ENCODE peak calls at places on chromosomes 5 and 9, in eight cellular contexts. K is transverse colon, N is suprapubic skin, V is sigmoid colon, X is H1, M is vagina, R is stomach, L is HCT116. O is an unnamed sample.

GRCh38 chr5:135092476-135092875 is 58.4 kb upstream of the PITX1 start:
- DNase-seq in K (no peak), N (peak), V (peak), X (no peak), M (no peak), R (no peak), L (no peak), O (no peak)

GRCh38 chr5:66850354-66851075 is 254.3 kb downstream of the MAST4 start:
- DNase-seq in K (no peak), N (no peak), V (no peak), X (no peak), M (no peak), R (no peak), L (no peak), O (no peak)

GRCh38 chr5:140672455-140673186 is 755 bp downstream of the DND1 start:
- DNase-seq in K (no peak), N (no peak), V (no peak), X (no peak), M (no peak), R (no peak), L (no peak), O (no peak)

GRCh38 chr9:12702160-12702758 is 9.1 kb downstream of the TYRP1 start:
- DNase-seq in K (peak), N (no peak), V (peak), X (peak), M (no peak), R (no peak), L (peak), O (peak)

GRCh38 chr5:103896593-103896992 is 334.0 kb upstream of the NUDT12 start:
- DNase-seq in K (no peak), N (no peak), V (no peak), X (no peak), M (no peak), R (no peak), L (no peak), O (no peak)

GRCh38 chr9:98774746-98775145 is 21.6 kb downstream of the ANKS6 start:
- DNase-seq in K (no peak), N (no peak), V (no peak), X (no peak), M (no peak), R (no peak), L (no peak), O (no peak)

GRCh38 chr5:41527201-41527779 is 16.9 kb upstream of the PLCXD3 start:
- DNase-seq in K (no peak), N (no peak), V (no peak), X (no peak), M (no peak), R (no peak), L (peak), O (no peak)

GRCh38 chr5:138952962-138953361 is 77.8 kb upstream of the LRRTM2 start:
- DNase-seq in K (no peak), N (no peak), V (peak), X (no peak), M (no peak), R (no peak), L (no peak), O (no peak)

GRCh38 chr9:37036237-37037136 is 2.4 kb upstream of the PAX5 start:
- DNase-seq in K (peak), N (no peak), V (no peak), X (no peak), M (no peak), R (peak), L (no peak), O (no peak)

GRCh38 chr5:175557778-175558177 is 79.4 kb downstream of the SFXN1 start:
- DNase-seq in K (no peak), N (no peak), V (no peak), X (no peak), M (no peak), R (no peak), L (no peak), O (no peak)

GRCh38 chr5:10913846-10914245 is 152.8 kb upstream of the DAP start:
- DNase-seq in K (no peak), N (no peak), V (no peak), X (no peak), M (no peak), R (no peak), L (no peak), O (no peak)

GRCh38 chr5:32928761-32929160 is 217.6 kb downstream of the NPR3 start:
- DNase-seq in K (no peak), N (no peak), V (no peak), X (no peak), M (no peak), R (no peak), L (no peak), O (no peak)

GRCh38 chr9:35689601-35690446 is at the start of gene TPM2:
- DNase-seq in K (peak), N (no peak), V (peak), X (peak), M (no peak), R (peak), L (peak), O (peak)

GRCh38 chr5:31854181-31854624 is 215.3 kb downstream of the PDZD2 start:
- DNase-seq in K (no peak), N (no peak), V (peak), X (peak), M (no peak), R (no peak), L (no peak), O (peak)

GRCh38 chr9:117293199-117294114 is 121.4 kb downstream of the ASTN2 start:
- DNase-seq in K (no peak), N (no peak), V (no peak), X (no peak), M (no peak), R (peak), L (no peak), O (no peak)

GRCh38 chr5:9343146-9343850 is 202.6 kb downstream of the SEMA5A start:
- DNase-seq in K (no peak), N (no peak), V (no peak), X (no peak), M (no peak), R (no peak), L (no peak), O (no peak)

GRCh38 chr9:33787839-33788238 is 7.5 kb upstream of the PRSS3 start:
- DNase-seq in K (no peak), N (no peak), V (no peak), X (no peak), M (no peak), R (no peak), L (no peak), O (no peak)

GRCh38 chr9:123834218-123834906 is 95.6 kb downstream of the DENND1A start:
- DNase-seq in K (no peak), N (no peak), V (no peak), X (no peak), M (no peak), R (no peak), L (no peak), O (no peak)

GRCh38 chr9:81898851-81899250 is 29.4 kb upstream of the SPATA31D4 start:
- DNase-seq in K (no peak), N (no peak), V (no peak), X (no peak), M (no peak), R (no peak), L (no peak), O (no peak)

GRCh38 chr9:83622433-83622813 is 520 bp upstream of the IDNK start:
- DNase-seq in K (no peak), N (no peak), V (no peak), X (no peak), M (no peak), R (no peak), L (no peak), O (no peak)

GRCh38 chr9:83620841-83621636 is 1.9 kb upstream of the IDNK start:
- DNase-seq in K (peak), N (no peak), V (no peak), X (peak), M (no peak), R (peak), L (peak), O (no peak)

GRCh38 chr9:83622814-83623633 is at the start of gene IDNK:
- DNase-seq in K (peak), N (peak), V (peak), X (no peak), M (no peak), R (peak), L (peak), O (peak)

GRCh38 chr9:83625120-83625710 is 2.3 kb downstream of the IDNK start:
- DNase-seq in K (no peak), N (no peak), V (no peak), X (no peak), M (no peak), R (no peak), L (no peak), O (no peak)

DNA sequence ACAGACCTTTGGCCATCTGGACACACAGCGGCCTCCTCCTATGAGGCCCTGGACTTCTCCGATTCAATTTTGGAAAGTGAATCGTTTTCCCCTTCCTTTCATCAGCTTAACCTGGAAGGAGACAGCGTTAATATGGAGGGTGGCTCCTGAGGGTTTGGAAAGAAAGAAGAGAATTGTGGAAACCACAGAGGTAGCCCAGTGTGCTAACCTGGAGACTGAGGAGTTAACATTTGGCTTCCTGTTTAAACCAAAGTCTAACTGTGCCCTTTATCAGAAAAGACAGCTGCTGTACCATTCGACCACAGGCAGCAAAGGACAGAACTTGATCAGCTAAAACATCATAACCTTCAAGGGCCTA is 670 bp downstream of the IDNK start:
- DNase-seq in K (no peak), N (no peak), V (no peak), X (no peak), M (no peak), R (no peak), L (no peak), O (no peak)
- TF ChIP-seq POLR2A in K (no peak), N (no peak), V (no peak), X (no peak), M (no peak), R (no peak), L (no peak), O (no peak)

GRCh38 chr5:132455614-132456115 is 34.9 kb downstream of the IRF1 start:
- DNase-seq in K (no peak), N (no peak), V (no peak), X (no peak), M (no peak), R (no peak), L (no peak), O (no peak)
- H3K4me3 ChIP-seq in K (no peak), N (no peak), V (no peak), X (no peak), M (no peak), R (no peak), L (no peak), O (no peak)

GRCh38 chr9:113809192-113809482 is 67.0 kb upstream of the ZNF618 start:
- DNase-seq in K (no peak), N (no peak), V (no peak), X (no peak), M (no peak), R (no peak), L (no peak), O (no peak)

GRCh38 chr9:113807173-113808061 is 68.7 kb upstream of the ZNF618 start:
- DNase-seq in K (peak), N (no peak), V (peak), X (no peak), M (no peak), R (peak), L (peak), O (no peak)

GRCh38 chr9:113803811-113804589 is 72.1 kb upstream of the ZNF618 start:
- DNase-seq in K (no peak), N (no peak), V (no peak), X (no peak), M (no peak), R (no peak), L (no peak), O (no peak)

GRCh38 chr9:113808391-113809191 is 67.5 kb upstream of the ZNF618 start:
- DNase-seq in K (no peak), N (no peak), V (no peak), X (no peak), M (no peak), R (no peak), L (peak), O (no peak)

DNA sequence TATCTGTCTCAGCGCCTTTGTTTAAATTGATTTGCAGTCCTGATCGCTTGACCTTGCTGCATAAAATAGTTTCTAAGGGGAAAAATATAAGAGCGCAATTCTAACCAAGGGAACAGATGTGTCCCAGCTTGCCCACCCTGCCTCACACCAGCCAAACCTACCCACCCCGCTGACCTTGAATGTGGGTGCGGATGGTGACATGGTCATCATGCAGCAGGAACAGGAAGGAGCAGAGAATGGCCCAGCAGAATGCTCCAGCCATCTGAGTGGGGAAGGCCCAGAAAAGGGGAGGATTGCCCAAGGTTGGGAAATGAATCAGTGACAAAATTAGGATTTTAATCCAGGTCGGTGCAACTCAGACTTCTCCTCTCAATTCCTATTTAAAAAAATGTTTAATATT is 70.4 kb upstream of the ZNF618 start:
- DNase-seq in K (no peak), N (no peak), V (no peak), X (no peak), M (peak), R (no peak), L (no peak), O (no peak)
- TF ChIP-seq POLR2AphosphoS5 in K (no peak), N (no peak), V (no peak), X (no peak), M (no peak), R (no peak), L (no peak), O (no peak)

GRCh38 chr9:113484258-113484730 is 20.8 kb downstream of the RGS3 start:
- DNase-seq in K (peak), N (peak), V (peak), X (no peak), M (no peak), R (peak), L (no peak), O (no peak)

GRCh38 chr9:113486327-113486726 is 22.8 kb downstream of the RGS3 start:
- DNase-seq in K (peak), N (no peak), V (peak), X (no peak), M (no peak), R (no peak), L (no peak), O (no peak)

GRCh38 chr9:113488071-113488470 is 24.5 kb downstream of the RGS3 start:
- DNase-seq in K (peak), N (no peak), V (no peak), X (no peak), M (no peak), R (peak), L (no peak), O (no peak)

GRCh38 chr9:113483676-113484257 is 20.2 kb downstream of the RGS3 start:
- DNase-seq in K (no peak), N (peak), V (peak), X (no peak), M (no peak), R (no peak), L (no peak), O (no peak)

DNA sequence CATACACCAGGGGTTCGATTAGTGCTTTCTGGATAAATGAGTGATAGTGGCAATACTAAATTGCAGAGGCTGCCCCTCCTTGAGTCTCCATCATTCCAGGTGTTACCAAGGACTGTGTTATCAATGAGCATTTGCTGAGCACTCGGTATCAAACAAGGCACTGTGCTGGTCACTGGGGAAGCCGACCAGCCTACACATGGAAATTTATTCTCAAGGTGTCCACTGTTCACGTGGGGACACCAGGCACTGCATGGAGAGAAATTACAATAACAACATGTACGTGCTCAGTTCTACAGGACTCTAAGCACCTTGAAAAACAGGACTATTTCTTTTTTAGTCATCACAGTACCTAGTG is 22.2 kb downstream of the RGS3 start:
- DNase-seq in K (no peak), N (no peak), V (peak), X (no peak), M (no peak), R (no peak), L (no peak), O (no peak)
- TF ChIP-seq POLR2A in K (no peak), N (no peak), V (no peak), X (no peak), M (no peak), R (no peak), L (no peak), O (no peak)

GRCh38 chr5:1295650-1296037 is 776 bp upstream of the TERT start:
- DNase-seq in K (no peak), N (peak), V (peak), X (no peak), M (no peak), R (no peak), L (no peak), O (no peak)
- H3K4me3 ChIP-seq in K (no peak), N (no peak), V (no peak), X (peak), M (no peak), R (no peak), L (no peak), O (no peak)

GRCh38 chr9:127936347-127936852 is 1.3 kb downstream of the DPM2 start:
- DNase-seq in K (no peak), N (no peak), V (no peak), X (no peak), M (no peak), R (no peak), L (no peak), O (no peak)
- TF ChIP-seq POLR2AphosphoS5 in K (no peak), N (no peak), V (no peak), X (no peak), M (no peak), R (no peak), L (no peak), O (no peak)

DNA sequence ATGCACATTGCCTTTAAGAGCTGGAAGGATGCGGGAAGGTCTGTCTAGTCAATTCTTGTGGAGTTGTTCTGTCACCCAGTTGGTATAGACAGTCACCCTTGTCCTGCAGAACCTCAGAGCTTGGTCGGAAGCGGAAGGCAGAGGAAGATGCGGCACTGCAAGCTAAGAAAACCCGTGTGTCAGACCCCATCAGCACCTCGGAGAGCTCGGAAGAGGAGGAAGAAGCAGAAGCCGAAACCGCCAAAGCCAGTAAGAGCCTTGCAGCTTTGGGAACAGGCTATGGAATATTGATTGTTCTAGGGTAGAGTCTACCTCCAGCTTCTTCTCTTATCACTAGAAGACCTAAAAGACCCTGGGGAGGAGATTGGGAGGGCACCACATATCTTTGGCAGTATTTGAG is 6.5 kb downstream of the TCOF1 start:
- DNase-seq in K (no peak), N (no peak), V (no peak), X (no peak), M (no peak), R (no peak), L (no peak), O (no peak)
- TF ChIP-seq POLR2A in K (no peak), N (no peak), V (no peak), X (no peak), M (no peak), R (no peak), L (no peak), O (no peak)

DNA sequence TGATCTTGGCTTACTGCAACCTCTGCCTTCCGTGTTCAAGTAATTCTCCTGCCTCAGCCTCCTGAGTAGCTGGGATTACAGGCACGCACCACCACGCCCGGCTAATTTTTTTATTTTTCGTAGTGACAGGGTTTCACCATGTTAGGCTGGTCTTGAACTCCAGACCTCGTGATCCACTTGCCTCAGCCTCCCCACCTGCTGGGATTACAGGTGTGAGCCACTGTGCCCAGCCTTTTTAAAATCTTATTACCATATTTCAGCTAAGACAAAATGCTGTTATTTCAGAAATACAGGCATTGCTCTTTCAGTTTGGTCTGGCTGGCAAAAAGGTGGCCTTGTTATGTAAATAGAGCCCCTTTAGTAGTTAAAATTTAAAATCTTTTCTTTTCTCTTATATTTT is 46.9 kb upstream of the GLDC start:
- DNase-seq in K (no peak), N (no peak), V (no peak), X (no peak), M (no peak), R (no peak), L (no peak), O (no peak)
- H3K4me3 ChIP-seq in K (no peak), N (no peak), V (no peak), X (peak), M (no peak), R (no peak), L (no peak), O (no peak)